ENCODE peak calls at places on chromosomes 2 and 18, in six cellular contexts. One of them, this sample, is unnamed.

GRCh38 chr18:8562065-8562464 is 47.2 kb upstream of the RAB12 start:
- DNase-seq in CD4-positive, alpha-beta memory T cell: no peak
- DNase-seq in GM23338: no peak
- DNase-seq in neural crest cell: no peak
- DNase-seq in GM23248: no peak
- DNase-seq in GM04503: no peak
- DNase-seq in this sample: no peak

GRCh38 chr2:119218478-119219064 is 5.1 kb upstream of the STEAP3 start:
- DNase-seq in CD4-positive, alpha-beta memory T cell: no peak
- DNase-seq in GM23338: peak; percentile 39
- DNase-seq in neural crest cell: no peak
- DNase-seq in GM23248: peak; percentile 77
- DNase-seq in GM04503: no peak
- DNase-seq in this sample: peak; percentile 81

GRCh38 chr18:25420091-25420490 is 68.1 kb upstream of the ZNF521 start:
- DNase-seq in CD4-positive, alpha-beta memory T cell: no peak
- DNase-seq in GM23338: no peak
- DNase-seq in neural crest cell: no peak
- DNase-seq in GM23248: no peak
- DNase-seq in GM04503: no peak
- DNase-seq in this sample: no peak

GRCh38 chr2:138474093-138474834 is 27.3 kb upstream of the SPOPL start:
- DNase-seq in CD4-positive, alpha-beta memory T cell: no peak
- DNase-seq in GM23338: no peak
- DNase-seq in neural crest cell: no peak
- DNase-seq in GM23248: no peak
- DNase-seq in GM04503: no peak
- DNase-seq in this sample: no peak

GRCh38 chr18:34977787-34978532 is 63.3 kb upstream of the MAPRE2 start:
- DNase-seq in CD4-positive, alpha-beta memory T cell: no peak
- DNase-seq in GM23338: peak; percentile 84
- DNase-seq in neural crest cell: peak; percentile 28
- DNase-seq in GM23248: peak; percentile 55
- DNase-seq in GM04503: no peak
- DNase-seq in this sample: peak; percentile 49

GRCh38 chr2:237885171-237885930 is 25.9 kb downstream of the RAMP1 start:
- DNase-seq in CD4-positive, alpha-beta memory T cell: no peak
- DNase-seq in GM23338: no peak
- DNase-seq in neural crest cell: peak; percentile 25
- DNase-seq in GM23248: no peak
- DNase-seq in GM04503: no peak
- DNase-seq in this sample: no peak

GRCh38 chr2:204289066-204289465 is 256.2 kb upstream of the PARD3B start:
- DNase-seq in CD4-positive, alpha-beta memory T cell: no peak
- DNase-seq in GM23338: no peak
- DNase-seq in neural crest cell: no peak
- DNase-seq in GM23248: no peak
- DNase-seq in GM04503: no peak
- DNase-seq in this sample: no peak

GRCh38 chr2:40658917-40659316 is 207.0 kb upstream of the SLC8A1 start:
- DNase-seq in CD4-positive, alpha-beta memory T cell: no peak
- DNase-seq in GM23338: peak; percentile 63
- DNase-seq in neural crest cell: no peak
- DNase-seq in GM23248: peak; percentile 55
- DNase-seq in GM04503: no peak
- DNase-seq in this sample: peak; percentile 10

GRCh38 chr2:58633576-58634365 is 392.6 kb upstream of the FANCL start:
- DNase-seq in CD4-positive, alpha-beta memory T cell: no peak
- DNase-seq in GM23338: no peak
- DNase-seq in neural crest cell: no peak
- DNase-seq in GM23248: peak; percentile 75
- DNase-seq in GM04503: peak; percentile 4
- DNase-seq in this sample: peak; percentile 17

GRCh38 chr2:239292956-239293355 is 107.9 kb downstream of the HDAC4 start:
- DNase-seq in CD4-positive, alpha-beta memory T cell: no peak
- DNase-seq in GM23338: no peak
- DNase-seq in neural crest cell: no peak
- DNase-seq in GM23248: no peak
- DNase-seq in GM04503: no peak
- DNase-seq in this sample: no peak

GRCh38 chr18:50870138-50870845 is 8.6 kb upstream of the ME2 start:
- DNase-seq in CD4-positive, alpha-beta memory T cell: no peak
- DNase-seq in GM23338: no peak
- DNase-seq in neural crest cell: no peak
- DNase-seq in GM23248: peak; percentile 89
- DNase-seq in GM04503: no peak
- DNase-seq in this sample: peak; percentile 37

GRCh38 chr2:101124061-101124460 is 27.1 kb downstream of the TBC1D8 start:
- DNase-seq in CD4-positive, alpha-beta memory T cell: no peak
- DNase-seq in GM23338: no peak
- DNase-seq in neural crest cell: no peak
- DNase-seq in GM23248: peak; percentile 70
- DNase-seq in GM04503: no peak
- DNase-seq in this sample: no peak

GRCh38 chr2:167049659-167050058 is 161.4 kb downstream of the XIRP2 start:
- DNase-seq in CD4-positive, alpha-beta memory T cell: no peak
- DNase-seq in GM23338: no peak
- DNase-seq in neural crest cell: no peak
- DNase-seq in GM23248: no peak
- DNase-seq in GM04503: no peak
- DNase-seq in this sample: no peak

GRCh38 chr18:10377956-10378355 is 76.5 kb upstream of the APCDD1 start:
- DNase-seq in CD4-positive, alpha-beta memory T cell: no peak
- DNase-seq in GM23338: no peak
- DNase-seq in neural crest cell: no peak
- DNase-seq in GM23248: peak; percentile 58
- DNase-seq in GM04503: peak; percentile 67
- DNase-seq in this sample: no peak

GRCh38 chr2:164032995-164033394 is 297.2 kb upstream of the FIGN start:
- DNase-seq in CD4-positive, alpha-beta memory T cell: no peak
- DNase-seq in GM23338: no peak
- DNase-seq in neural crest cell: no peak
- DNase-seq in GM23248: no peak
- DNase-seq in GM04503: no peak
- DNase-seq in this sample: no peak

GRCh38 chr2:184598313-184599053 is at the start of gene ZNF804A:
- DNase-seq in CD4-positive, alpha-beta memory T cell: no peak
- DNase-seq in GM23338: peak; percentile 55
- DNase-seq in neural crest cell: peak; percentile 50
- DNase-seq in GM23248: peak; percentile 80
- DNase-seq in GM04503: no peak
- DNase-seq in this sample: peak; percentile 87

GRCh38 chr2:195575879-195576391 is 81.1 kb upstream of the SLC39A10 start:
- DNase-seq in CD4-positive, alpha-beta memory T cell: no peak
- DNase-seq in GM23338: peak; percentile 37
- DNase-seq in neural crest cell: no peak
- DNase-seq in GM23248: peak; percentile 89
- DNase-seq in GM04503: peak; percentile 65
- DNase-seq in this sample: peak; percentile 37

GRCh38 chr2:70958759-70959158 is 19.7 kb upstream of the ANKRD53 start:
- DNase-seq in CD4-positive, alpha-beta memory T cell: no peak
- DNase-seq in GM23338: no peak
- DNase-seq in neural crest cell: no peak
- DNase-seq in GM23248: no peak
- DNase-seq in GM04503: no peak
- DNase-seq in this sample: no peak